ENCODE peak calls at places on chromosomes 13 and 19, in nine cellular contexts. W is fibroblast of lung, S is stomach, X is tibial nerve, Z is SK-N-SH, C is sigmoid colon, E is H9, N is colonic mucosa, M is right atrium auricular region. A is an unnamed sample.

GRCh38 chr13:105037064-105037463 is 1498.4 kb downstream of the EFNB2 start:
- DNase-seq in Z (no peak), M (no peak), X (no peak), E (no peak), W (peak; percentile 50), N (no peak), C (no peak), S (no peak), A (no peak)

GRCh38 chr19:548841-549830 is 5.3 kb downstream of the GZMM start:
- DNase-seq in X (no peak), C (no peak), Z (peak; percentile 75), E (peak; percentile 29), W (no peak), S (no peak), N (no peak), M (no peak), A (no peak)

GRCh38 chr19:52198678-52199077 is 8.8 kb downstream of the PPP2R1A start:
- DNase-seq in E (no peak), W (no peak), Z (no peak), M (no peak), X (no peak), S (no peak), N (no peak), C (no peak), A (no peak)

GRCh38 chr19:29670255-29670654 is 5.0 kb downstream of the PLEKHF1 start:
- DNase-seq in W (no peak), C (no peak), S (no peak), N (no peak), M (no peak), E (no peak), Z (no peak), X (no peak), A (no peak)

GRCh38 chr19:3750211-3750610 is 11.3 kb downstream of the APBA3 start:
- DNase-seq in M (no peak), X (no peak), E (no peak), N (no peak), Z (no peak), S (no peak), C (no peak), W (no peak), A (no peak)

GRCh38 chr19:57269515-57270250 is 10.6 kb upstream of the ZNF460 start:
- DNase-seq in W (peak; percentile 96), S (no peak), M (no peak), E (no peak), N (no peak), X (no peak), Z (peak; percentile 7), C (no peak), A (no peak)

GRCh38 chr19:29567366-29567915 is 38.6 kb upstream of the POP4 start:
- DNase-seq in X (no peak), C (no peak), Z (no peak), S (no peak), M (no peak), N (no peak), W (no peak), E (no peak), A (no peak)

GRCh38 chr19:1494115-1494815 is 3.3 kb downstream of the REEP6 start:
- DNase-seq in W (no peak), C (no peak), S (no peak), M (no peak), Z (no peak), N (no peak), E (no peak), X (no peak), A (no peak)

GRCh38 chr19:11982526-11982925 is 17.7 kb downstream of the ZNF763 start:
- DNase-seq in C (no peak), E (no peak), X (no peak), S (no peak), Z (no peak), M (no peak), N (no peak), W (no peak), A (no peak)

GRCh38 chr13:113586661-113587479 is 2.3 kb downstream of the TFDP1 start:
- DNase-seq in N (peak; percentile 17), W (no peak), E (no peak), C (peak; percentile 45), S (peak; percentile 21), Z (no peak), X (no peak), M (peak; percentile 53), A (no peak)

DNA sequence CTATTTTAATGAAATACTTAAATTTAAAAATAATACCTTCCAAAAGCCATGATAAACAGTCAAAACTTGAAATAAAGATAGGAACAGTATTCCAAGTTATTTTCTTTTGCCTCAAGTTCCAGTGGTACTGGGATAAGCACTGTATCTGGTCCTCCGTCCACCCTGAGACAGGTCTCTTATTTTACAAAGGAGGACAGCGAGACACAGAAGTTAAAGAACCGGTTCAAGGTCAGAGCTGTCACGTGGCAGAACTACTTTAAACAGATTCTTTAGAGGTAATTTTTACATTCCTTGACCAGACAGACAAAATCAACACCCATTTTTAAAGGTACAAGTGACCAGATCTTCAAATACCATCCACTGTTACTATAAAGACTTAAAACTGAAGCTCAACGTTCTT is 10.4 kb upstream of the DOCK9 start:
- DNase-seq in X (no peak), M (no peak), E (no peak), S (no peak), Z (no peak), W (no peak), N (no peak), C (no peak), A (no peak)
- H3K9me3 ChIP-seq in X (no peaks in the 10 kb centered on the region), M (no peaks in the 10 kb centered on the region), E (no peaks in the 10 kb centered on the region), S (no peaks in the 10 kb centered on the region), Z (no peaks in the 10 kb centered on the region), W (no peaks in the 10 kb centered on the region), N (no peaks in the 10 kb centered on the region), C (no peaks in the 10 kb centered on the region), A (no peaks in the 10 kb centered on the region)

GRCh38 chr19:43430142-43430710 is 15.5 kb downstream of the TEX101 start:
- DNase-seq in X (no peak), M (no peak), C (no peak), Z (no peak), S (no peak), N (peak; percentile 33), W (no peak), E (peak; percentile 51), A (no peak)
- TF ChIP-seq CTCF in X (no peak), M (no peak), C (no peak), Z (peak; percentile 18), S (no peak), N (no peak), W (no peak), E (peak; percentile 58), A (no peak)

DNA sequence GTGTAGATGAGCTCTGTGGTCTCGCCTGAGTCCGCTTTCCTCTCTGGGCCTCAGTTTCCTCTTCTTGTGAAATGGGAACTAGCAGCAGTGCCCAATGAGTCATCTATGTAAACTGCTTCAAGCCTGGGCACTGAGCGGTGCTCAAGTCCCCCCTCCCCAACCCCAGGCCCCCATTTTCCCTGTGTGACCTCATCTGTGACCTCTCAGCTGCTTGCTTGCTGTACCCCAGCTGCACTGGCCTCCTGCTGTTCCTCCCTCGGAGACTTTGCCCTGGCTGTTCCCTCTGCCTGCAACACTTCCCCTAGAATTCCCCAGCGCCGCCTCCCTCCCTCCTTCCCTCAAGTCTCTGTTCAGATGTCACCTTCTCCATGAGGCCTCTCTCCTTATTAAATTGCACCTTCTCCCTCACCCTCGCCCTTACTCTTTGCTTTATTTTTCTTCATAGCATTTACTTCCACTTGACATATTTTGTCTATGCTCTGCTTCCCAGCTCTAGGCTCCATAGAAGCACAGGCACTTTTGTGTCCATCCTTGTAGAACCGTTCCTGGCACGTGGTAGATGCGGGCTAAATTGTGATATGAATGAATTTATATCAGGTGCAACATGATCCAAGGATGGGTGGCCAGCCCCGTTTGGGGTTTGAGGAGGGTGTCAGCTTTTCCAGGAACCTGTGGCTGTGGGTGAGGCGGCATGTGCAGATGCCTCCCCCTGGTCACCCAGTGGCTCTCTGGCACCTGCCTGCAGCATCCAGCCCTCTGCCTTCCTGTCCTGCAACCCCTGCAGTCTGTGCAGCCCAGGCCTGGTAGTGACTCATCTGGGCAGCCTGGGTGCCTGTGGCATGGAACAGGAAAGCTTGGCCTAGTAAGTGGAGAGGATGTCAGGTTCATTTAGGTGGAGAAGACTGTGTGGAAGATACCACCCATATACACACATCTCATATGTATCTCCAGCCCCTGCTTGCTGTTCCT is 26.3 kb downstream of the SIPA1L3 start:
- DNase-seq in S (peak; percentile 60), M (no peak), X (no peak), E (peak; percentile 48), C (no peak), W (peak; percentile 71), N (peak; percentile 86), Z (peak; percentile 35), A (no peak)
- H3K4me1 ChIP-seq in S (peaks cover 70% of the 10 kb centered on the region), M (peaks cover 35% of the 10 kb centered on the region), X (peaks cover 38% of the 10 kb centered on the region), E (peaks cover 13% of the 10 kb centered on the region), C (no peaks in the 10 kb centered on the region), W (peaks cover 3% of the 10 kb centered on the region), N (peaks cover 23% of the 10 kb centered on the region), Z (peaks cover 17% of the 10 kb centered on the region), A (peaks cover 10% of the 10 kb centered on the region)

GRCh38 chr19:2536461-2536860 is 60.5 kb downstream of the GADD45B start:
- DNase-seq in Z (no peak), C (no peak), W (no peak), M (no peak), E (no peak), S (no peak), X (no peak), N (no peak), A (no peak)

GRCh38 chr19:2533686-2534085 is 57.8 kb downstream of the GADD45B start:
- DNase-seq in C (no peak), E (no peak), S (no peak), N (no peak), W (no peak), X (no peak), Z (no peak), M (no peak), A (no peak)

GRCh38 chr19:2534374-2535050 is 58.6 kb downstream of the GADD45B start:
- DNase-seq in C (no peak), X (no peak), E (peak; percentile 21), Z (no peak), M (no peak), W (no peak), S (no peak), N (no peak), A (no peak)

GRCh38 chr19:2532252-2533071 is 56.5 kb downstream of the GADD45B start:
- DNase-seq in E (no peak), Z (no peak), S (no peak), N (no peak), M (no peak), C (no peak), W (peak; percentile 92), X (no peak), A (no peak)

DNA sequence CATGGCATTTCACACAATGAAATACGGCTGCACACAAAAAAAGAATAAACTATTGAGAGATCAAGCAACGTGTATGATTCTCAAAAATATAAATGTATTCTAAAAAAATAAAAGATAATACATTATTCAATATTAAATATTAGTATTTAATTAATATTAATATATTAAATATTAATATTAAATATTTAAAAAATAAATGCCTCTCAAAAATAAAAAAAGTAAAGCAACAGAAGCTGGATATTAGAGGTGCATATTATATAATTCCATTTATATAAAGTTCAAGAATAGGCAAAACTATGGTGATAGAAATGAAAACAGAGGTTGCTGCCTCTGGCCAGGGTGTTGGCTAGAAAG is 57.1 kb downstream of the GADD45B start:
- DNase-seq in M (no peak), E (no peak), S (no peak), X (no peak), C (no peak), N (no peak), Z (no peak), W (no peak), A (no peak)
- H3K9me3 ChIP-seq in M (no peaks in the 10 kb centered on the region), E (no peaks in the 10 kb centered on the region), S (no peaks in the 10 kb centered on the region), X (no peaks in the 10 kb centered on the region), C (no peaks in the 10 kb centered on the region), N (no peaks in the 10 kb centered on the region), Z (peaks cover 11% of the 10 kb centered on the region), W (no peaks in the 10 kb centered on the region), A (no peaks in the 10 kb centered on the region)